ENCODE peak calls at places on chromosome 5, in ten cellular contexts. H, C, M, G, A, W, T, I, O and F are unnamed samples.

GRCh38 chr5:72443883-72444282 is 63.3 kb downstream of the ZNF366 start:
- DNase-seq in H (no peak), C (no peak), M (no peak), G (no peak), A (no peak), W (no peak), T (no peak), I (no peak), O (no peak), F (peak; percentile 42)

GRCh38 chr5:179780343-179780742 is 13.4 kb upstream of the LTC4S start:
- DNase-seq in H (no peak), C (no peak), M (no peak), G (no peak), A (no peak), W (no peak), T (peak; percentile 95), I (no peak), O (no peak), F (no peak)

GRCh38 chr5:137128012-137128411 is 371.1 kb downstream of the SPOCK1 start:
- DNase-seq in H (no peak), C (no peak), M (no peak), G (no peak), A (no peak), W (no peak), T (peak; percentile 25), I (no peak), O (no peak), F (no peak)

GRCh38 chr5:42057254-42057690 is 132.2 kb downstream of the FBXO4 start:
- DNase-seq in H (peak; percentile 12), C (peak; percentile 49), M (peak; percentile 29), G (peak; percentile 16), A (peak; percentile 24), W (peak; percentile 58), T (no peak), I (peak; percentile 57), O (peak; percentile 67), F (peak; percentile 43)

GRCh38 chr5:110251366-110251765 is 475.1 kb downstream of the TMEM232 start:
- DNase-seq in H (no peak), C (no peak), M (no peak), G (no peak), A (no peak), W (no peak), T (no peak), I (no peak), O (no peak), F (no peak)

GRCh38 chr5:95891499-95891898 is 69.0 kb upstream of the GLRX start:
- DNase-seq in H (no peak), C (no peak), M (no peak), G (no peak), A (no peak), W (no peak), T (peak; percentile 19), I (no peak), O (peak; percentile 86), F (no peak)

GRCh38 chr5:171310816-171311697 is 2.0 kb downstream of the TLX3 start:
- DNase-seq in H (no peak), C (no peak), M (no peak), G (no peak), A (no peak), W (peak; percentile 51), T (no peak), I (no peak), O (no peak), F (no peak)

GRCh38 chr5:606061-606460 is 6.1 kb upstream of the CEP72 start:
- DNase-seq in H (no peak), C (no peak), M (no peak), G (no peak), A (no peak), W (no peak), T (no peak), I (no peak), O (no peak), F (no peak)

GRCh38 chr5:14153932-14154646 is 10.9 kb downstream of the TRIO start:
- DNase-seq in H (no peak), C (no peak), M (no peak), G (no peak), A (no peak), W (peak; percentile 85), T (peak; percentile 14), I (no peak), O (no peak), F (no peak)

GRCh38 chr5:150801117-150801927 is 22.8 kb downstream of the SMIM3 start:
- DNase-seq in H (no peak), C (peak; percentile 16), M (no peak), G (no peak), A (no peak), W (peak; percentile 83), T (peak; percentile 49), I (peak; percentile 39), O (peak; percentile 68), F (no peak)